ENCODE peak calls at places on chromosomes 7 and 10, in seven cellular contexts. R, G, H, M, W, F and N are unnamed samples.
A peak's percentile ranks its signal among the peaks of the same experiment; 100 is the strongest.

GRCh38 chr10:47378606-47379444 is 5.3 kb downstream of the ZNF488 start:
- DNase-seq in R (no peak), G (no peak), H (peak; percentile 30), M (no peak), W (no peak), F (no peak), N (no peak)

GRCh38 chr7:39894904-39895303 is 55.2 kb upstream of the CDK13 start:
- DNase-seq in R (no peak), G (no peak), H (no peak), M (no peak), W (no peak), F (no peak), N (no peak)

GRCh38 chr10:133422821-133423771 is 1.3 kb downstream of the SPRN start:
- DNase-seq in R (no peak), G (no peak), H (no peak), M (no peak), W (peak; percentile 79), F (no peak), N (no peak)

GRCh38 chr10:58755688-58756087 is 243.0 kb downstream of the BICC1 start:
- DNase-seq in R (peak; percentile 50), G (no peak), H (no peak), M (no peak), W (no peak), F (no peak), N (no peak)

GRCh38 chr10:10850227-10850626 is 167.4 kb upstream of the CELF2 start:
- DNase-seq in R (no peak), G (no peak), H (no peak), M (no peak), W (no peak), F (no peak), N (no peak)

GRCh38 chr7:36154255-36155212 is 1.5 kb downstream of the EEPD1 start:
- DNase-seq in R (peak; percentile 24), G (no peak), H (no peak), M (no peak), W (peak; percentile 79), F (no peak), N (no peak)

GRCh38 chr10:113844091-113844490 is 9.8 kb downstream of the DCLRE1A start:
- DNase-seq in R (no peak), G (no peak), H (no peak), M (no peak), W (no peak), F (no peak), N (peak; percentile 10)

GRCh38 chr10:24958701-24959392 is 6.4 kb upstream of the PRTFDC1 start:
- DNase-seq in R (no peak), G (no peak), H (no peak), M (no peak), W (no peak), F (no peak), N (no peak)

GRCh38 chr7:155356323-155357105 is 58.8 kb downstream of the INSIG1 start:
- DNase-seq in R (no peak), G (peak; percentile 52), H (no peak), M (no peak), W (peak; percentile 57), F (no peak), N (no peak)

GRCh38 chr10:96922978-96923948 is 91.2 kb downstream of the LCOR start:
- DNase-seq in R (no peak), G (no peak), H (no peak), M (no peak), W (no peak), F (no peak), N (no peak)

GRCh38 chr10:102593804-102594079 is 50.5 kb upstream of the TRIM8 start:
- DNase-seq in R (no peak), G (no peak), H (no peak), M (no peak), W (no peak), F (no peak), N (no peak)

GRCh38 chr7:23012797-23013714 is 874 bp downstream of the HYCC1 start:
- DNase-seq in R (peak; percentile 35), G (peak; percentile 28), H (no peak), M (no peak), W (peak; percentile 86), F (no peak), N (no peak)

GRCh38 chr10:124996854-124997215 is 54.9 kb downstream of the ZRANB1 start:
- DNase-seq in R (no peak), G (no peak), H (peak; percentile 40), M (no peak), W (peak; percentile 69), F (no peak), N (no peak)

GRCh38 chr10:74293686-74294365 is 142.8 kb downstream of the ADK start:
- DNase-seq in R (no peak), G (no peak), H (peak; percentile 55), M (no peak), W (no peak), F (no peak), N (no peak)

GRCh38 chr10:60964257-60965235 is 20.6 kb upstream of the RHOBTB1 start:
- DNase-seq in R (peak; percentile 80), G (peak; percentile 73), H (peak; percentile 81), M (no peak), W (peak; percentile 71), F (no peak), N (no peak)

GRCh38 chr10:78806805-78807221 is 262.0 kb upstream of the ZMIZ1 start:
- DNase-seq in R (no peak), G (no peak), H (no peak), M (no peak), W (no peak), F (no peak), N (no peak)

GRCh38 chr10:126239844-126240243 is 148.4 kb downstream of the ADAM12 start:
- DNase-seq in R (no peak), G (no peak), H (no peak), M (no peak), W (no peak), F (no peak), N (no peak)

GRCh38 chr7:31890198-31890597 is 180.0 kb downstream of the PDE1C start:
- DNase-seq in R (no peak), G (no peak), H (no peak), M (no peak), W (no peak), F (no peak), N (peak; percentile 90)

GRCh38 chr10:8013011-8013410 is 41.5 kb upstream of the GATA3 start:
- DNase-seq in R (no peak), G (no peak), H (no peak), M (no peak), W (no peak), F (no peak), N (no peak)

GRCh38 chr7:4616116-4616515 is 66.0 kb upstream of the FOXK1 start:
- DNase-seq in R (no peak), G (no peak), H (no peak), M (no peak), W (no peak), F (no peak), N (no peak)

GRCh38 chr10:97633921-97634320 is 621 bp upstream of the MORN4 start:
- DNase-seq in R (no peak), G (peak; percentile 22), H (no peak), M (peak; percentile 1), W (no peak), F (no peak), N (no peak)

GRCh38 chr7:158957507-158957900 is 101.1 kb downstream of the DYNC2I1 start:
- DNase-seq in R (no peak), G (no peak), H (no peak), M (no peak), W (no peak), F (no peak), N (no peak)

GRCh38 chr7:30920021-30920583 is 8.4 kb downstream of the AQP1 start:
- DNase-seq in R (no peak), G (peak; percentile 14), H (no peak), M (no peak), W (peak; percentile 30), F (no peak), N (no peak)

GRCh38 chr7:92668564-92668963 is 78.4 kb upstream of the FAM133B start:
- DNase-seq in R (no peak), G (no peak), H (no peak), M (no peak), W (no peak), F (no peak), N (no peak)

DNA sequence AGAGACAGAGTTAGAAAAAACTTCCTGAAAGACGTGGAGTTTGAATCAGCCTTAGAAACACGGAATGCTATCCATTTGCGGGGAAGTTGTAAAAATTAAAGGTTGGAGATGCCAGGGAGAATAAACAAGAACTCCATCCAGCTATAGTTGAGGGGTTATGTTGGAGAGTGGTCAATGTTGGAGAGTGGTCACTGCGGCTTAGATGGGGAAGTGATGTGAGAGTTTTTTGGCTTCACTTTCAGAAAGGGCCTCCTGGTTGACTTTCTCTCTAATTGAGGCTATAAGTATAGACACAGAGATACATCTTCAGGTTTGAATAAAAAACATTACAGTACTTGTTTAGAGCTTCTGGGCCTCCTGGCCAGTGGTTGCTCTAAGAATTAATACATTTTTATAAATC is 675 bp downstream of the CC2D2B start:
- DNase-seq in R (no peak), G (no peak), H (no peak), M (no peak), W (no peak), F (no peak), N (no peak)
- H3K4me3 ChIP-seq in R (no peak overlapping the region), G (no peak overlapping the region), H (no peak overlapping the region), M (no peak overlapping the region), W (peak overlapping the region; percentile 77), F (no peak overlapping the region), N (no peak overlapping the region)

GRCh38 chr7:98211221-98211675 is at the start of gene BHLHA15:
- DNase-seq in R (peak; percentile 17), G (peak; percentile 93), H (no peak), M (no peak), W (peak; percentile 84), F (no peak), N (no peak)
- H3K4me3 ChIP-seq in R (no peak within 1 kb of the TSS), G (peak within 1 kb of the TSS; percentile 25), H (no peak within 1 kb of the TSS), M (no peak within 1 kb of the TSS), W (peak within 1 kb of the TSS; percentile 3), F (no peak within 1 kb of the TSS), N (no peak within 1 kb of the TSS)

DNA sequence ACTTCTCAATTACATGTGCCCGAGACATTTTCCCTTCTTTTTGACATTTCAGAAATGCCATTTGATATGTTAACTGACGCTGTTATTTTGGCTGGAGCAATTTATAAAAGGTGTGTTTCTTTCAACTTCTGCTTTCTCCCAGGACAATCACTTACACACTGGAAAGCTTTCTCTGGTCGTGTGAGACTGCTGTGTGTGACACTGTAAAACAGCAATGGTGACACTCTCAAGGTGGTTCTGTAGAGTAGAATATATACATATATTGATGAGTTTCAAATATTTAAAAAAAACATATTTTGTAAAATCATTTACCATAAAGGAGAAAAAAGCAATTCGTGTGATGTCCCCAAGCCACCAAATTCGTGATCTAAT is 108.1 kb upstream of the KLF6 start:
- DNase-seq in R (no peak), G (no peak), H (no peak), M (no peak), W (no peak), F (no peak), N (no peak)
- H3K4me3 ChIP-seq in R (no peak overlapping the region), G (no peak overlapping the region), H (no peak overlapping the region), M (no peak overlapping the region), W (no peak overlapping the region), F (no peak overlapping the region), N (no peak overlapping the region)

DNA sequence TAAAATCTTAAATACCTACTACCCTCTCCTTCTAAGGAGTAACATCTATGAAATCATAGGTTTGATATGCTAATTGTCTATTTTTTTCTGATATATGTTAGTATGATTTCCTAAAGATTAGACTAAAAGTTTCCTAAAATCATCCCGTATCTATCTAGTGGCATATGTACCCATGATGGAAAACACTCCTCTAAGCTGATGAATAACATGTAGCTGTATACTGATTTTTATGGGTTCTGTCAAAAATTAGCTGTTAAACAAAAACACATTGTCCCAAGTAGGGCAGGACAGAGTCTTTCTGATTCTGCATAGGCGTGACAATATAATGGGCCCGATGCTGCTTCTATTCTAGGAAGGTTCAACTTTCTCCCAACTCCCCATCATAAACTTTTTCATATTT is 79.9 kb downstream of the ADAM22 start:
- DNase-seq in R (no peak), G (no peak), H (no peak), M (no peak), W (no peak), F (no peak), N (no peak)
- H3K4me3 ChIP-seq in R (no peak overlapping the region), G (no peak overlapping the region), H (no peak overlapping the region), M (no peak overlapping the region), W (no peak overlapping the region), F (no peak overlapping the region), N (no peak overlapping the region)